ENCODE peak calls at places on chromosome 3, in four cellular contexts. A is lower leg skin; P is activated naive CD4-positive, alpha-beta T cell treated with Interleukin-2 at 50 U/mL for 16 hours; R is endothelial cell. K is an unnamed sample.

GRCh38 chr3:14948609-14949038 is 1.2 kb downstream of the NR2C2 start:
- DNase-seq in A (no peak), P (no peak), R (no peak), K (no peak)

GRCh38 chr3:128849776-128850542 is 29.5 kb upstream of the ACAD9 start:
- DNase-seq in A (no peak), P (no peak), R (no peak), K (no peak)

GRCh38 chr3:116112686-116113085 is 332.6 kb downstream of the LSAMP start:
- DNase-seq in A (no peak), P (no peak), R (no peak), K (no peak)

GRCh38 chr3:107264888-107265287 is 112.4 kb upstream of the CCDC54 start:
- DNase-seq in A (no peak), P (no peak), R (no peak), K (no peak)

GRCh38 chr3:49133226-49133951 is 539 bp upstream of the LAMB2 start:
- DNase-seq in A (peak), P (no peak), R (peak), K (no peak)

GRCh38 chr3:13874891-13875290 is 5.0 kb downstream of the WNT7A start:
- DNase-seq in A (no peak), P (no peak), R (no peak), K (no peak)

GRCh38 chr3:79367066-79367465 is 400.7 kb downstream of the ROBO1 start:
- DNase-seq in A (no peak), P (no peak), R (no peak), K (no peak)

GRCh38 chr3:87553058-87553457 is 276.7 kb upstream of the POU1F1 start:
- DNase-seq in A (no peak), P (no peak), R (no peak), K (no peak)

GRCh38 chr3:47005212-47006144 is 26.0 kb downstream of the NBEAL2 start:
- DNase-seq in A (no peak), P (no peak), R (peak), K (no peak)

GRCh38 chr3:9102240-9102841 is 139.1 kb upstream of the RAD18 start:
- DNase-seq in A (no peak), P (no peak), R (no peak), K (no peak)

GRCh38 chr3:196624907-196625306 is 14.6 kb upstream of the NRROS start:
- DNase-seq in A (no peak), P (no peak), R (no peak), K (no peak)

GRCh38 chr3:129315386-129315991 is 36.8 kb downstream of the HMCES start:
- DNase-seq in A (peak), P (peak), R (no peak), K (no peak)

GRCh38 chr3:194925614-194926013 is 239.9 kb downstream of the FAM43A start:
- DNase-seq in A (no peak), P (no peak), R (no peak), K (no peak)

GRCh38 chr3:110430146-110430545 is 641.5 kb upstream of the NECTIN3 start:
- DNase-seq in A (no peak), P (no peak), R (no peak), K (no peak)

GRCh38 chr3:178043084-178043483 is 493.2 kb upstream of the KCNMB2 start:
- DNase-seq in A (no peak), P (no peak), R (no peak), K (no peak)

K was measured in GM19239.